ENCODE peak calls at places on chromosomes 5 and 9, in seven cellular contexts. B is fibroblast of lung, G is astrocyte, S is tibial nerve, X is DND-41, T is HCT116, F is mammary epithelial cell. M is an unnamed sample.

GRCh38 chr5:66553368-66553912 is 42.8 kb upstream of the MAST4 start:
- DNase-seq in F (no peak), B (no peak), S (no peak), G (no peak), X (no peak), T (no peak), M (no peak)

GRCh38 chr9:14058078-14058688 is 255.8 kb downstream of the NFIB start:
- DNase-seq in X (no peak), F (no peak), B (no peak), G (no peak), S (no peak), T (no peak), M (no peak)

GRCh38 chr9:106892632-106893031 is 29.7 kb downstream of the ZNF462 start:
- DNase-seq in F (peak; percentile 95), T (peak; percentile 89), B (peak; percentile 95), S (peak; percentile 26), X (no peak), G (peak; percentile 98), M (no peak)

GRCh38 chr9:89179535-89179919 is 909 bp upstream of the SHC3 start:
- DNase-seq in G (peak; percentile 60), T (no peak), B (peak; percentile 76), S (no peak), F (no peak), X (no peak), M (no peak)

GRCh38 chr5:95887977-95888376 is 65.5 kb upstream of the GLRX start:
- DNase-seq in T (no peak), X (no peak), B (no peak), F (no peak), S (no peak), G (no peak), M (no peak)

GRCh38 chr5:14165375-14166091 is 22.4 kb downstream of the TRIO start:
- DNase-seq in S (no peak), T (peak; percentile 86), G (peak; percentile 91), F (peak; percentile 84), B (peak; percentile 61), X (no peak), M (no peak)

GRCh38 chr9:134321957-134322741 is 4.1 kb upstream of the RXRA start:
- DNase-seq in F (no peak), T (no peak), B (no peak), S (no peak), X (no peak), G (no peak), M (no peak)

GRCh38 chr5:159341145-159341544 is 10.9 kb upstream of the IL12B start:
- DNase-seq in F (peak; percentile 40), G (no peak), B (no peak), S (no peak), T (no peak), X (no peak), M (no peak)

GRCh38 chr5:62522811-62523210 is 55.8 kb upstream of the LRRC70 start:
- DNase-seq in G (no peak), T (no peak), X (no peak), S (no peak), F (no peak), B (no peak), M (no peak)

GRCh38 chr5:56361398-56361797 is 128.3 kb upstream of the ANKRD55 start:
- DNase-seq in S (no peak), G (no peak), F (no peak), B (no peak), X (no peak), T (no peak), M (no peak)

GRCh38 chr5:127608077-127608660 is 40.7 kb upstream of the CTXN3 start:
- DNase-seq in G (peak; percentile 63), B (no peak), S (no peak), T (no peak), X (no peak), F (peak; percentile 87), M (no peak)

GRCh38 chr9:133687856-133688761 is 50.0 kb downstream of the SARDH start:
- DNase-seq in X (no peak), T (no peak), G (no peak), F (no peak), S (no peak), B (no peak), M (no peak)

GRCh38 chr9:87270241-87271234 is 227.1 kb upstream of the DAPK1 start:
- DNase-seq in S (peak; percentile 36), G (peak; percentile 47), F (no peak), T (no peak), B (peak; percentile 49), X (no peak), M (no peak)

GRCh38 chr9:128120061-128120740 is 7.3 kb downstream of the PTGES2 start:
- DNase-seq in T (no peak), X (no peak), G (no peak), F (no peak), B (no peak), S (no peak), M (no peak)

GRCh38 chr9:120932086-120932818 is 5.7 kb upstream of the TRAF1 start:
- DNase-seq in S (no peak), F (no peak), G (no peak), T (no peak), X (no peak), B (no peak), M (no peak)

GRCh38 chr5:114266374-114266773 is 95.5 kb upstream of the KCNN2 start:
- DNase-seq in B (no peak), F (no peak), T (no peak), S (no peak), X (no peak), G (no peak), M (no peak)

GRCh38 chr9:131275332-131276106 is 791 bp downstream of the FAM78A start:
- DNase-seq in F (no peak), B (no peak), X (peak; percentile 53), S (no peak), T (no peak), G (no peak), M (peak; percentile 67)

GRCh38 chr5:130868186-130868821 is 296.8 kb downstream of the HINT1 start:
- DNase-seq in B (no peak), X (no peak), S (no peak), T (no peak), F (peak; percentile 11), G (peak; percentile 25), M (no peak)

GRCh38 chr9:83622433-83622813 is 520 bp upstream of the IDNK start:
- DNase-seq in X (no peak), S (no peak), T (no peak), B (no peak), F (no peak), G (no peak), M (no peak)
- TF ChIP-seq CTCF in X (no peak), S (no peak), T (no peak), B (no peak), F (no peak), G (no peak), M (no peak)

GRCh38 chr5:132488590-132488989 is 2.0 kb downstream of the IRF1 start:
- DNase-seq in F (no peak), X (no peak), G (no peak), B (no peak), S (no peak), T (no peak), M (no peak)
- H3K27ac ChIP-seq in F (no peak overlapping the region), X (peak overlapping the region; percentile 96), G (no peak overlapping the region), B (no peak overlapping the region), S (no peak overlapping the region), T (no peak overlapping the region), M (peak overlapping the region; percentile 95)

GRCh38 chr5:72233835-72234234 is 86.2 kb downstream of the MRPS27 start:
- DNase-seq in F (no peak), B (no peak), G (no peak), T (no peak), X (no peak), S (no peak), M (no peak)

GRCh38 chr5:72234265-72234700 is 85.8 kb downstream of the MRPS27 start:
- DNase-seq in S (no peak), G (peak; percentile 87), B (peak; percentile 53), X (peak; percentile 10), T (no peak), F (peak; percentile 72), M (no peak)

GRCh38 chr5:72232838-72233237 is 87.2 kb downstream of the MRPS27 start:
- DNase-seq in B (no peak), G (no peak), T (no peak), F (no peak), S (no peak), X (no peak), M (no peak)

GRCh38 chr5:72234898-72235297 is 85.1 kb downstream of the MRPS27 start:
- DNase-seq in F (no peak), S (no peak), T (peak; percentile 33), X (no peak), G (no peak), B (no peak), M (no peak)

DNA sequence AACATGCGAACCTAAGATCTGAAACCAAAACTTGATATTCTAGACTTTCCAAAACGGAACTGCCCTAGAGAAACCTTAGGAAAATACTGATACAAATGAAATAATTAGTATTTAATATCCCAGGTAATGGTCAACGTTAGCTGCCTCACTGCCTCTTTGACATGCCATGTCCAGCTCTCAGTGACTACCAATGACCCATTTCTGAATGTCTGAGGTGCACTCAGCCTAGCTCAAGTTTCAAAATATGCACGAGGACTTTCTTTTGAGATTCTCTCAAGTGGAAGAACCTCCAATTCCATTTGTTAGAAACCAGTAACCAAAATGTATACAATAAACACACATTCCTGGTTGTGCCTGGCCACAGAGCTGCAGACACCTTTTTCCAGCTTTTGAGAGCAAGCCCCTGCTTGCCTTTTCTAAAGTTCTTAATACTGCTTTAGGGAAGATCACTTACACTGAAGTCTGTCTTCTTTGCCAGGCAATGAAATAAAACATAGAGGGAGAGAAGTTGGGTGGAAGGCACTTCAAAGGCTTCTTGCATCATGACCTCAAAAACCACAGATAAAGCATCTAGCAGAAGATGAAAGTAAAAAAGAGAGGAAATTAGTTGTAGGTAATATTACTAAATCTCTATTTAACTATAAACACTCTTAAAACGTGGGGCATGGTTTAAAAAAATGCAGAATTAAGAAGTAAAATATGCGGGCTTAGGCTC is 87.9 kb downstream of the MRPS27 start:
- DNase-seq in T (no peak), S (no peak), G (peak; percentile 74), B (no peak), F (peak; percentile 60), X (peak; percentile 46), M (no peak)
- H3K4me1 ChIP-seq in T (peaks cover 38% of the 10 kb centered on the region), S (peaks cover 21% of the 10 kb centered on the region), G (peaks cover 37% of the 10 kb centered on the region), B (no peaks in the 10 kb centered on the region), F (peaks cover 23% of the 10 kb centered on the region), X (peaks cover 36% of the 10 kb centered on the region), M (peaks cover 23% of the 10 kb centered on the region)

GRCh38 chr9:24616858-24617257 is 71.2 kb upstream of the IZUMO3 start:
- DNase-seq in F (peak; percentile 2), S (no peak), B (no peak), X (no peak), G (no peak), T (no peak), M (no peak)
- TF ChIP-seq CTCF in F (peak; percentile 26), S (no peak), B (no peak), X (no peak), G (no peak), T (no peak), M (no peak)

GRCh38 chr9:37778534-37778933 is 6.3 kb downstream of the EXOSC3 start:
- DNase-seq in S (no peak), T (no peak), G (no peak), B (no peak), F (no peak), X (no peak), M (no peak)

GRCh38 chr9:37775216-37775919 is 9.5 kb downstream of the EXOSC3 start:
- DNase-seq in S (no peak), T (no peak), B (no peak), X (no peak), F (no peak), G (no peak), M (no peak)

GRCh38 chr9:37776328-37776727 is 8.5 kb downstream of the EXOSC3 start:
- DNase-seq in S (no peak), B (peak; percentile 24), X (no peak), G (peak; percentile 50), F (no peak), T (no peak), M (no peak)
- H3K27ac ChIP-seq in S (no peak overlapping the region), B (no peak overlapping the region), X (no peak overlapping the region), G (no peak overlapping the region), F (no peak overlapping the region), T (no peak overlapping the region), M (no peak overlapping the region)

M was measured in CD8-positive, alpha-beta T cell.